ENCODE peak calls at places on chromosomes 1 and 21, in eight cellular contexts. B is activated naive CD8-positive, alpha-beta T cell treated with anti-CD3 and anti-CD28 coated beads, Interleukin-2, amount 50 U/mL, for 24 hours; W is Right ventricle myocardium superior; Y is sciatic nerve; O is activated CD4-positive, CD25-positive, alpha-beta regulatory T cell treated with anti-CD3 and anti-CD28 coated beads, Interleukin-2, amount 50 U/mL, for 24 hours; Z is stimulated activated effector memory CD8-positive, alpha-beta T cell treated with anti-CD3 and anti-CD28 coated beads, Interleukin-12 subunit alpha, Interleukin-12 subunit beta, amount 100 ng/mL, for 72 hours; L is activated B cell treated with CpG ODN at 0.5 μM for 24 hours; V is omental fat pad. H is an unnamed sample.

GRCh38 chr1:46020005-46020404 is 112.4 kb downstream of the PIK3R3 start:
- ATAC-seq in B (no peak), W (no peak), Y (peak), O (no peak), Z (no peak), L (no peak), V (no peak), H (no peak)

GRCh38 chr21:38937844-38938243 is 132.1 kb downstream of the ETS2 start:
- ATAC-seq in B (peak), W (no peak), Y (no peak), O (no peak), Z (peak), L (no peak), V (no peak), H (peak)

GRCh38 chr1:15476927-15477326 is 1.0 kb downstream of the CELA2B start:
- ATAC-seq in B (no peak), W (no peak), Y (no peak), O (no peak), Z (no peak), L (no peak), V (no peak), H (no peak)

GRCh38 chr1:201111156-201111555 is 1.1 kb downstream of the CACNA1S start:
- ATAC-seq in B (no peak), W (no peak), Y (no peak), O (no peak), Z (no peak), L (no peak), V (no peak), H (no peak)

GRCh38 chr1:162551969-162552683 is 9.4 kb upstream of the UAP1 start:
- ATAC-seq in B (no peak), W (peak), Y (peak), O (no peak), Z (no peak), L (no peak), V (peak), H (no peak)

GRCh38 chr1:212237651-212238050 is 47.6 kb upstream of the PPP2R5A start:
- ATAC-seq in B (peak), W (no peak), Y (no peak), O (peak), Z (peak), L (peak), V (no peak), H (peak)

GRCh38 chr1:27475707-27476106 is 14.3 kb downstream of the WASF2 start:
- ATAC-seq in B (no peak), W (no peak), Y (no peak), O (no peak), Z (no peak), L (no peak), V (no peak), H (no peak)

GRCh38 chr1:1602321-1602931 is 2.5 kb upstream of the FNDC10 start:
- ATAC-seq in B (no peak), W (no peak), Y (no peak), O (no peak), Z (no peak), L (no peak), V (no peak), H (peak)

GRCh38 chr1:110620250-110620615 is 14.1 kb upstream of the KCNA2 start:
- ATAC-seq in B (no peak), W (no peak), Y (no peak), O (no peak), Z (no peak), L (no peak), V (no peak), H (no peak)

H was measured in stimulated activated memory B cell treated with anti-CD40 and anti-IgM and Interleukin-4, amounts not matched to agents 10 μg/mL and 1 μg/mL and 100 μg/mL, for 72 hours.